ENCODE peak calls at places on chromosome 22, in eight cellular contexts. F is IMR-90, Y is type B pancreatic cell, B is PC-9, J is body of pancreas, E is lower leg skin, R is endothelial cell, X is fibroblast of pulmonary artery. W is an unnamed sample.

GRCh38 chr22:31899661-31900060 is 44.7 kb upstream of the YWHAH start:
- DNase-seq in F (no peak), Y (no peak), B (no peak), J (no peak), E (no peak), R (no peak), X (no peak), W (no peak)

GRCh38 chr22:32466496-32466895 is 2.2 kb upstream of the BPIFC start:
- DNase-seq in F (peak; percentile 7), Y (no peak), B (peak; percentile 73), J (no peak), E (no peak), R (no peak), X (no peak), W (no peak)

GRCh38 chr22:49833340-49834007 is 5.8 kb upstream of the BRD1 start:
- DNase-seq in F (no peak), Y (no peak), B (peak; percentile 99), J (peak; percentile 94), E (no peak), R (no peak), X (no peak), W (no peak)

GRCh38 chr22:50296658-50297490 is 10.6 kb downstream of the PLXNB2 start:
- DNase-seq in F (no peak), Y (no peak), B (no peak), J (no peak), E (no peak), R (no peak), X (no peak), W (no peak)

GRCh38 chr22:47196881-47197701 is 434.6 kb downstream of the TBC1D22A start:
- DNase-seq in F (no peak), Y (no peak), B (no peak), J (no peak), E (no peak), R (no peak), X (no peak), W (peak; percentile 6)

GRCh38 chr22:23219787-23220484 is 39.6 kb downstream of the BCR start:
- DNase-seq in F (peak; percentile 61), Y (no peak), B (no peak), J (peak; percentile 43), E (no peak), R (no peak), X (peak; percentile 40), W (peak; percentile 55)

GRCh38 chr22:17145021-17145680 is 13.9 kb downstream of the HDHD5 start:
- DNase-seq in F (no peak), Y (no peak), B (no peak), J (no peak), E (no peak), R (no peak), X (no peak), W (no peak)

GRCh38 chr22:49046546-49047305 is 780.9 kb downstream of the BRD1 start:
- DNase-seq in F (no peak), Y (no peak), B (no peak), J (peak; percentile 58), E (no peak), R (peak; percentile 83), X (no peak), W (no peak)

GRCh38 chr22:36279219-36279666 is 26.3 kb downstream of the APOL1 start:
- DNase-seq in F (no peak), Y (no peak), B (peak; percentile 25), J (no peak), E (no peak), R (no peak), X (no peak), W (no peak)

GRCh38 chr22:31818481-31819392 is 64.9 kb downstream of the DEPDC5 start:
- DNase-seq in F (peak; percentile 48), Y (no peak), B (no peak), J (no peak), E (no peak), R (no peak), X (no peak), W (no peak)

GRCh38 chr22:46359362-46359761 is 23.8 kb downstream of the TRMU start:
- DNase-seq in F (no peak), Y (no peak), B (no peak), J (no peak), E (no peak), R (no peak), X (no peak), W (no peak)

GRCh38 chr22:46367707-46368191 is 32.2 kb downstream of the TRMU start:
- DNase-seq in F (peak; percentile 40), Y (no peak), B (peak; percentile 40), J (peak; percentile 83), E (no peak), R (peak; percentile 90), X (peak; percentile 58), W (peak; percentile 76)

GRCh38 chr22:22931557-22932270 is 44.1 kb downstream of the IGLL5 start:
- DNase-seq in F (no peak), Y (no peak), B (no peak), J (no peak), E (no peak), R (no peak), X (no peak), W (no peak)

GRCh38 chr22:39947488-39948216 is 12.5 kb upstream of the TMA7B start:
- DNase-seq in F (no peak), Y (no peak), B (no peak), J (no peak), E (no peak), R (no peak), X (no peak), W (no peak)

GRCh38 chr22:22940961-22941605 is 53.5 kb downstream of the IGLL5 start:
- DNase-seq in F (no peak), Y (peak; percentile 61), B (no peak), J (no peak), E (no peak), R (no peak), X (no peak), W (peak; percentile 10)

GRCh38 chr22:27238935-27239510 is 562.5 kb downstream of the MN1 start:
- DNase-seq in F (peak; percentile 97), Y (no peak), B (peak; percentile 44), J (peak; percentile 81), E (no peak), R (no peak), X (peak; percentile 99), W (no peak)

GRCh38 chr22:46914916-46915894 is 152.8 kb downstream of the TBC1D22A start:
- DNase-seq in F (no peak), Y (no peak), B (no peak), J (no peak), E (no peak), R (no peak), X (no peak), W (no peak)

GRCh38 chr22:28813772-28814518 is 13.6 kb upstream of the XBP1 start:
- DNase-seq in F (no peak), Y (no peak), B (peak; percentile 60), J (peak; percentile 94), E (no peak), R (no peak), X (no peak), W (no peak)
- TF ChIP-seq CTCF in F (no peak), Y (no peak), B (no peak), J (peak; percentile 31), E (no peak), R (no peak), X (no peak), W (no peak)

DNA sequence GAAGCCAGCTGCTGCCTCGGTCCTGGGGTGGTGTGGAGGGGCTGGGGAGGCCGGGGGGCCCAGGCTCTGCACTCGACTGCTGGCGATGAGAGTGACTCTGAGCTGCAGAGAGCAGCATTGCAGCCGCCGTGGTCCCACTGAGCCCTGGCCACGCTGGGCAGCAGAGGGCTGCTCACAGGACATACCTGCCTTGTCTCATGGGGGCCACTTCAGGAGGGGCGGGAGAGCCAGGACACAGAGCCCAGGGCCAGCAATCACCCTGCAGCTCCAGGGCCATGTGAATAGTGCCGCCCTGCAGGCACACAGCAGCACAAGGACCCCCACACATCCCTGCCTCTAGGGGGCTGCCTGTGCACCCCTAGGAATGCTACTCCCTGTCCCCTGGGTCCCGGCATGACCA is 147.0 kb downstream of the CRYBB2 start:
- DNase-seq in F (no peak), Y (no peak), B (no peak), J (no peak), E (no peak), R (no peak), X (no peak), W (no peak)
- TF ChIP-seq CTCF in F (no peak), Y (no peak), B (no peak), J (no peak), E (no peak), R (no peak), X (no peak), W (no peak)

DNA sequence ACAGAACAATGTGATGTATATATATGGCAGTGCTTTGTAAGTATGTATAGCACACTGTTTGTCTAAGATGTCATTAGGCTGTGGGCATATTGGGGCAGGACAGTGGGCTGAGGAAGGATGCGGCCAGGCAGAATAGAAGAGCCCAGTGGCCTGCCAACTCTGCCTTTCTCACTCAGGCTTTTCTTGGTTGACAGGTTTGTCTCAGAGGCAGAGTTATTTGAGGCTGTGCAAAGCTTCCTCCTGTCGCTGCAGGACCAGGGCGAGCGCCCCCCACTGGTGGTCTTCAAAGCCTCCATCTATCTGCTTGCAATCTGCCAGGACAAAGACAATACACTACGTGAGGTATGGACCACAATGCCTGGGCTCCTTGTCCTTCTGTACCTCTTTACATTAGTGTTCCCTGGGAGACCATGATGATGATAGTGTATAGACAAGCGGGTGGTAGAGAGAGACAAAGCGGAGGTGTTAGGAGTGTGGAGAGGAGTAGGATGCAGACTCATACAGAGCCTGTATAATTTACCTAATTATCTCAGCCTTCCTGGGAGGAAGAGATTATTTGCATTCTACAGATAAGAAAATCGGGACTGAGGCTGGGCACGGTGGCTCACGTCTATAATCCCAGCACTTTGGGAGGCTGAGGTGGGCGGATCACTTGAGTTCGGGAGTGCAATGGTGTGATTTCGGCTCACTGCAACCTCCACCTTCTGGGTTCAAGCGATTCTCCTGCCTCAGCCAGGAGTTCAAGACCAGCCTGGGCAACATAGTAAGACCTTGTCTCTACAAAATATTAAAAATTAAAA is 37.3 kb upstream of the CCDC134 start:
- DNase-seq in F (no peak), Y (no peak), B (no peak), J (no peak), E (no peak), R (peak; percentile 79), X (peak; percentile 28), W (peak; percentile 20)
- TF ChIP-seq CTCF in F (peak; percentile 18), Y (peak; percentile 75), B (peak; percentile 68), J (peak; percentile 2), E (no peak), R (peak; percentile 58), X (peak; percentile 48), W (peak; percentile 28)

GRCh38 chr22:30021338-30021737 is 58.9 kb upstream of the HORMAD2 start:
- DNase-seq in F (no peak), Y (no peak), B (no peak), J (no peak), E (no peak), R (no peak), X (no peak), W (no peak)

GRCh38 chr22:30023099-30023498 is 57.2 kb upstream of the HORMAD2 start:
- DNase-seq in F (peak; percentile 28), Y (no peak), B (no peak), J (no peak), E (no peak), R (no peak), X (no peak), W (no peak)

GRCh38 chr22:30024231-30024630 is 56.0 kb upstream of the HORMAD2 start:
- DNase-seq in F (no peak), Y (no peak), B (no peak), J (no peak), E (no peak), R (no peak), X (no peak), W (no peak)

GRCh38 chr22:30020511-30020910 is 59.8 kb upstream of the HORMAD2 start:
- DNase-seq in F (no peak), Y (no peak), B (no peak), J (no peak), E (no peak), R (no peak), X (no peak), W (no peak)

GRCh38 chr22:30021881-30022619 is 58.2 kb upstream of the HORMAD2 start:
- DNase-seq in F (no peak), Y (no peak), B (no peak), J (no peak), E (no peak), R (no peak), X (no peak), W (no peak)
- TF ChIP-seq CTCF in F (no peak), Y (no peak), B (no peak), J (no peak), E (no peak), R (no peak), X (no peak), W (no peak)